ENCODE peak calls at places on chromosomes 12 and 14, in four cellular contexts. One of them, this sample, is unnamed.

GRCh38 chr12:113268136-113268535 is 46.9 kb downstream of the TPCN1 start:
- DNase-seq in bronchial epithelial cell: no peak
- DNase-seq in BJ: no peak
- DNase-seq in progenitor cell of endocrine pancreas: no peak
- DNase-seq in this sample: no peak

GRCh38 chr14:34539407-34540180 is at the start of gene EAPP:
- DNase-seq in bronchial epithelial cell: peak; percentile 91
- DNase-seq in BJ: peak; percentile 79
- DNase-seq in progenitor cell of endocrine pancreas: peak; percentile 94
- DNase-seq in this sample: peak; percentile 92

GRCh38 chr12:86376052-86376451 is 119.9 kb upstream of the MGAT4C start:
- DNase-seq in bronchial epithelial cell: peak; percentile 1
- DNase-seq in BJ: no peak
- DNase-seq in progenitor cell of endocrine pancreas: no peak
- DNase-seq in this sample: no peak

GRCh38 chr14:106174206-106174605 is 647.8 kb downstream of the TMEM121 start:
- DNase-seq in bronchial epithelial cell: no peak
- DNase-seq in BJ: no peak
- DNase-seq in progenitor cell of endocrine pancreas: no peak
- DNase-seq in this sample: no peak

GRCh38 chr14:74867673-74868072 is 8.3 kb downstream of the PROX2 start:
- DNase-seq in bronchial epithelial cell: no peak
- DNase-seq in BJ: no peak
- DNase-seq in progenitor cell of endocrine pancreas: no peak
- DNase-seq in this sample: peak; percentile 41

GRCh38 chr14:31930493-31931225 is 146.4 kb upstream of the ARHGAP5 start:
- DNase-seq in bronchial epithelial cell: peak; percentile 67
- DNase-seq in BJ: no peak
- DNase-seq in progenitor cell of endocrine pancreas: no peak
- DNase-seq in this sample: no peak

GRCh38 chr14:61347771-61348443 is 26.5 kb downstream of the PRKCH start:
- DNase-seq in bronchial epithelial cell: no peak
- DNase-seq in BJ: no peak
- DNase-seq in progenitor cell of endocrine pancreas: no peak
- DNase-seq in this sample: no peak

GRCh38 chr14:92037989-92038388 is 1.9 kb downstream of the TRIP11 start:
- DNase-seq in bronchial epithelial cell: no peak
- DNase-seq in BJ: no peak
- DNase-seq in progenitor cell of endocrine pancreas: no peak
- DNase-seq in this sample: no peak

GRCh38 chr14:91327661-91328312 is 83.3 kb upstream of the GPR68 start:
- DNase-seq in bronchial epithelial cell: no peak
- DNase-seq in BJ: no peak
- DNase-seq in progenitor cell of endocrine pancreas: no peak
- DNase-seq in this sample: no peak

GRCh38 chr14:93017898-93018297 is 94.9 kb downstream of the CHGA start:
- DNase-seq in bronchial epithelial cell: no peak
- DNase-seq in BJ: no peak
- DNase-seq in progenitor cell of endocrine pancreas: no peak
- DNase-seq in this sample: no peak

GRCh38 chr14:73283592-73284379 is 46.5 kb downstream of the PAPLN start:
- DNase-seq in bronchial epithelial cell: peak; percentile 31
- DNase-seq in BJ: no peak
- DNase-seq in progenitor cell of endocrine pancreas: no peak
- DNase-seq in this sample: no peak

GRCh38 chr12:32755051-32755653 is 545 bp downstream of the YARS2 start:
- DNase-seq in bronchial epithelial cell: peak; percentile 95
- DNase-seq in BJ: peak; percentile 36
- DNase-seq in progenitor cell of endocrine pancreas: peak; percentile 79
- DNase-seq in this sample: peak; percentile 62

GRCh38 chr14:84228702-84229101 is 1301.2 kb upstream of the FLRT2 start:
- DNase-seq in bronchial epithelial cell: no peak
- DNase-seq in BJ: no peak
- DNase-seq in progenitor cell of endocrine pancreas: no peak
- DNase-seq in this sample: no peak

GRCh38 chr14:93100098-93100497 is 15.6 kb downstream of the ITPK1 start:
- DNase-seq in bronchial epithelial cell: no peak
- DNase-seq in BJ: no peak
- DNase-seq in progenitor cell of endocrine pancreas: no peak
- DNase-seq in this sample: no peak

GRCh38 chr12:16197600-16197999 is 79.9 kb downstream of the SLC15A5 start:
- DNase-seq in bronchial epithelial cell: no peak
- DNase-seq in BJ: no peak
- DNase-seq in progenitor cell of endocrine pancreas: no peak
- DNase-seq in this sample: no peak
- TF ChIP-seq CTCF in bronchial epithelial cell: no peak
- TF ChIP-seq CTCF in BJ: no peak
- TF ChIP-seq CTCF in progenitor cell of endocrine pancreas: no peak
- TF ChIP-seq CTCF in this sample: no peak

GRCh38 chr14:24308342-24309124 is 756 bp upstream of the CIDEB start:
- DNase-seq in bronchial epithelial cell: no peak
- DNase-seq in BJ: no peak
- DNase-seq in progenitor cell of endocrine pancreas: no peak
- DNase-seq in this sample: no peak
- TF ChIP-seq CTCF in bronchial epithelial cell: no peak
- TF ChIP-seq CTCF in BJ: no peak
- TF ChIP-seq CTCF in progenitor cell of endocrine pancreas: no peak
- TF ChIP-seq CTCF in this sample: peak; percentile 44

DNA sequence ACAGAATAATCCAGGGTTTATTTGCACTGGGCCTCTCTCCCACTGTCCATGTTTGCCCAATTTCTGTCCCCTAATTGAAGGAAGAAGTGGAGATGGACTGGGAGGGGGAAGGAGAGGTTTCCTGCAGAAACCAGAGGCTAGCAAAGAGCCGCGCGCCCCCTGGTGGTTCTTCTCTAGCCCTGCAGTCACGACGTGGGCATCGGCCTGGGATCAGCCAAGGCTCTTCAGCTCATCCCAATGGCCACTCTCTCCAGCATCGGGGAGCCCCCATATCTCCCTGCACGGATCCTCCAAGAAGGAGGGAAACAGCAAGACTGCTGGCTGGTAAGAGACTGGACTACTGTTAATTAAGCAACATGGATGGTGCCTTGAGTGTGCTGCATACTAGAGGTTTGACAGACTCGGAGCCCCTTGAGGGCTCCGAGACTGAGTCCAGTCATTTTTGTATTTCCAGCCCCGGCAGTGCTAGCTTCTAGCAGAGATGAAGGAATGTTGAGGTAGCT is 18.7 kb downstream of the ZBTB39 start:
- DNase-seq in bronchial epithelial cell: peak; percentile 52
- DNase-seq in BJ: no peak
- DNase-seq in progenitor cell of endocrine pancreas: peak; percentile 69
- DNase-seq in this sample: peak; percentile 67
- TF ChIP-seq CTCF in bronchial epithelial cell: peak; percentile 97
- TF ChIP-seq CTCF in BJ: peak; percentile 97
- TF ChIP-seq CTCF in progenitor cell of endocrine pancreas: peak; percentile 95
- TF ChIP-seq CTCF in this sample: peak; percentile 93

GRCh38 chr12:13976028-13976584 is 5.3 kb downstream of the GRIN2B start:
- DNase-seq in bronchial epithelial cell: no peak
- DNase-seq in BJ: no peak
- DNase-seq in progenitor cell of endocrine pancreas: no peak
- DNase-seq in this sample: no peak
- TF ChIP-seq CTCF in bronchial epithelial cell: no peak
- TF ChIP-seq CTCF in BJ: no peak
- TF ChIP-seq CTCF in progenitor cell of endocrine pancreas: no peak
- TF ChIP-seq CTCF in this sample: no peak

DNA sequence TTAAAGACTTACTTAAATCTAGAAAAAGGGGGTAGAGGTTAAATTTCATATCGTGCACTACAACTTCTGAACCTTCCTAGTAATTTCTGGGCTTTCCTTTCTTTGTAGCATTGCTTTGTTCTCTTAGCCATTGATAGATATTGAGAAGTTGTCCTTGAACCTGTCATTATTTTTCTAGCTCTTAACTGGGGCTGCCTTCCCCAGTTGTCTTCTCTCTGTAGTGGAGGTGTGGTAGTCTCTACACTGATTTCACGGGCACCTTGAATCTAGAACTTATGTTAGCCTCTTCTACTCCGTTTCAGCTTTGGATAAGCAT is 504.0 kb downstream of the PCNX1 start:
- DNase-seq in bronchial epithelial cell: no peak
- DNase-seq in BJ: no peak
- DNase-seq in progenitor cell of endocrine pancreas: no peak
- DNase-seq in this sample: no peak
- TF ChIP-seq CTCF in bronchial epithelial cell: no peak
- TF ChIP-seq CTCF in BJ: no peak
- TF ChIP-seq CTCF in progenitor cell of endocrine pancreas: no peak
- TF ChIP-seq CTCF in this sample: no peak

GRCh38 chr12:12812163-12812562 is 983 bp upstream of the DDX47 start:
- DNase-seq in bronchial epithelial cell: no peak
- DNase-seq in BJ: no peak
- DNase-seq in progenitor cell of endocrine pancreas: no peak
- DNase-seq in this sample: no peak
- TF ChIP-seq CTCF in bronchial epithelial cell: peak; percentile 9
- TF ChIP-seq CTCF in BJ: no peak
- TF ChIP-seq CTCF in progenitor cell of endocrine pancreas: no peak
- TF ChIP-seq CTCF in this sample: no peak

GRCh38 chr12:45644521-45644920 is 85.0 kb upstream of the ARID2 start:
- DNase-seq in bronchial epithelial cell: peak; percentile 92
- DNase-seq in BJ: no peak
- DNase-seq in progenitor cell of endocrine pancreas: no peak
- DNase-seq in this sample: no peak

GRCh38 chr12:45651029-45651428 is 78.5 kb upstream of the ARID2 start:
- DNase-seq in bronchial epithelial cell: no peak
- DNase-seq in BJ: no peak
- DNase-seq in progenitor cell of endocrine pancreas: no peak
- DNase-seq in this sample: no peak

GRCh38 chr12:45648070-45648469 is 81.4 kb upstream of the ARID2 start:
- DNase-seq in bronchial epithelial cell: no peak
- DNase-seq in BJ: no peak
- DNase-seq in progenitor cell of endocrine pancreas: no peak
- DNase-seq in this sample: no peak

GRCh38 chr12:45646851-45647581 is 82.5 kb upstream of the ARID2 start:
- DNase-seq in bronchial epithelial cell: no peak
- DNase-seq in BJ: no peak
- DNase-seq in progenitor cell of endocrine pancreas: no peak
- DNase-seq in this sample: no peak
- TF ChIP-seq CTCF in bronchial epithelial cell: no peak
- TF ChIP-seq CTCF in BJ: no peak
- TF ChIP-seq CTCF in progenitor cell of endocrine pancreas: no peak
- TF ChIP-seq CTCF in this sample: no peak

GRCh38 chr12:54292083-54292930 is 8.5 kb downstream of the NFE2 start:
- DNase-seq in bronchial epithelial cell: no peak
- DNase-seq in BJ: no peak
- DNase-seq in progenitor cell of endocrine pancreas: no peak
- DNase-seq in this sample: no peak
- TF ChIP-seq CTCF in bronchial epithelial cell: no peak
- TF ChIP-seq CTCF in BJ: no peak
- TF ChIP-seq CTCF in progenitor cell of endocrine pancreas: no peak
- TF ChIP-seq CTCF in this sample: no peak